ENCODE peak calls at places on chromosomes 6 and 20, in six cellular contexts. G, Z, C, M, J and R are unnamed samples.
A peak's percentile ranks its signal among the peaks of the same experiment; 100 is the strongest.

GRCh38 chr20:34624628-34625027 is 52.3 kb downstream of the PIGU start:
- DNase-seq in G (no peak), Z (no peak), C (no peak), M (no peak), J (no peak), R (no peak)

GRCh38 chr6:152952866-152953509 is 29.9 kb downstream of the FBXO5 start:
- DNase-seq in G (peak; percentile 72), Z (no peak), C (peak; percentile 68), M (peak; percentile 27), J (no peak), R (peak; percentile 30)

GRCh38 chr6:26322645-26323482 is 42.1 kb upstream of the BTN3A2 start:
- DNase-seq in G (peak; percentile 93), Z (no peak), C (peak; percentile 91), M (peak; percentile 98), J (no peak), R (peak; percentile 92)

GRCh38 chr6:13696226-13696625 is 15.4 kb downstream of the RANBP9 start:
- DNase-seq in G (peak; percentile 72), Z (no peak), C (peak; percentile 42), M (no peak), J (no peak), R (no peak)

GRCh38 chr6:143696327-143697000 is 18.7 kb downstream of the PHACTR2 start:
- DNase-seq in G (no peak), Z (no peak), C (no peak), M (no peak), J (no peak), R (no peak)

GRCh38 chr6:18415671-18416340 is 28.7 kb downstream of the RNF144B start:
- DNase-seq in G (peak; percentile 69), Z (no peak), C (no peak), M (no peak), J (no peak), R (no peak)

GRCh38 chr6:157688960-157689599 is 134.0 kb upstream of the SNX9 start:
- DNase-seq in G (peak; percentile 27), Z (peak; percentile 60), C (peak; percentile 29), M (no peak), J (no peak), R (no peak)

GRCh38 chr20:37775200-37775599 is 81.4 kb downstream of the CTNNBL1 start:
- DNase-seq in G (peak; percentile 29), Z (no peak), C (no peak), M (no peak), J (no peak), R (no peak)

GRCh38 chr6:13383280-13384163 is 55.2 kb upstream of the TBC1D7 start:
- DNase-seq in G (no peak), Z (no peak), C (peak; percentile 76), M (no peak), J (no peak), R (peak; percentile 89)

GRCh38 chr6:136039185-136039584 is 187.7 kb downstream of the PDE7B start:
- DNase-seq in G (no peak), Z (no peak), C (peak; percentile 46), M (no peak), J (no peak), R (no peak)

GRCh38 chr6:111985202-111985731 is 68.6 kb upstream of the CCN6 start:
- DNase-seq in G (peak; percentile 94), Z (no peak), C (peak; percentile 79), M (no peak), J (no peak), R (no peak)

GRCh38 chr6:165119231-165120020 is 190.0 kb downstream of the C6orf118 start:
- DNase-seq in G (no peak), Z (no peak), C (peak; percentile 23), M (no peak), J (no peak), R (no peak)

GRCh38 chr6:79307321-79308036 is 73.0 kb upstream of the HMGN3 start:
- DNase-seq in G (peak; percentile 45), Z (no peak), C (peak; percentile 43), M (no peak), J (no peak), R (no peak)

GRCh38 chr6:40803897-40804702 is 216.9 kb upstream of the LRFN2 start:
- DNase-seq in G (peak; percentile 15), Z (no peak), C (no peak), M (no peak), J (no peak), R (no peak)

GRCh38 chr6:159594750-159595117 is 98.3 kb downstream of the SOD2 start:
- DNase-seq in G (peak; percentile 81), Z (no peak), C (peak; percentile 62), M (peak; percentile 33), J (no peak), R (no peak)

GRCh38 chr20:58102744-58103516 is 125.5 kb downstream of the ANKRD60 start:
- DNase-seq in G (peak; percentile 40), Z (no peak), C (no peak), M (no peak), J (no peak), R (no peak)

GRCh38 chr6:15317934-15318902 is 72.3 kb downstream of the JARID2 start:
- DNase-seq in G (peak; percentile 47), Z (no peak), C (no peak), M (no peak), J (no peak), R (no peak)

GRCh38 chr6:43869792-43870659 is 100.0 kb downstream of the VEGFA start:
- DNase-seq in G (no peak), Z (no peak), C (no peak), M (no peak), J (no peak), R (no peak)

GRCh38 chr6:5866547-5867051 is 140.1 kb downstream of the NRN1 start:
- DNase-seq in G (peak; percentile 41), Z (no peak), C (peak; percentile 4), M (peak; percentile 28), J (no peak), R (no peak)

GRCh38 chr6:141677598-141678211 is 455.0 kb upstream of the GJE1 start:
- DNase-seq in G (peak; percentile 62), Z (no peak), C (peak; percentile 62), M (no peak), J (no peak), R (peak; percentile 38)

GRCh38 chr20:1341561-1342265 is 12.8 kb upstream of the SDCBP2 start:
- DNase-seq in G (peak; percentile 88), Z (no peak), C (peak; percentile 82), M (no peak), J (no peak), R (no peak)

GRCh38 chr6:132132911-132133639 is 181.9 kb upstream of the CCN2 start:
- DNase-seq in G (peak; percentile 71), Z (no peak), C (peak; percentile 68), M (no peak), J (no peak), R (no peak)

GRCh38 chr6:40693767-40694166 is 106.6 kb upstream of the LRFN2 start:
- DNase-seq in G (no peak), Z (no peak), C (no peak), M (no peak), J (no peak), R (no peak)

GRCh38 chr6:90412538-90413369 is 116.1 kb upstream of the BACH2 start:
- DNase-seq in G (no peak), Z (no peak), C (no peak), M (no peak), J (no peak), R (no peak)

GRCh38 chr6:130810307-130811030 is 16.7 kb upstream of the SMLR1 start:
- DNase-seq in G (peak; percentile 53), Z (no peak), C (peak; percentile 4), M (no peak), J (no peak), R (no peak)

GRCh38 chr6:141359953-141360352 is 772.8 kb upstream of the GJE1 start:
- DNase-seq in G (no peak), Z (no peak), C (peak; percentile 83), M (no peak), J (no peak), R (no peak)

GRCh38 chr6:53020005-53020744 is 25.1 kb upstream of the GSTA4 start:
- DNase-seq in G (no peak), Z (no peak), C (peak; percentile 92), M (no peak), J (no peak), R (no peak)

GRCh38 chr20:4814696-4815252 is 93.1 kb downstream of the PRND start:
- DNase-seq in G (no peak), Z (no peak), C (no peak), M (no peak), J (peak; percentile 35), R (peak; percentile 92)
- H3K4me3 ChIP-seq in G (no peak overlapping the region), Z (peak overlapping the region; percentile 45), C (no peak overlapping the region), M (no peak overlapping the region), J (peak overlapping the region; percentile 46), R (peak overlapping the region; percentile 71)

GRCh38 chr20:54197621-54198604 is 10.0 kb upstream of the PFDN4 start:
- DNase-seq in G (peak; percentile 87), Z (no peak), C (peak; percentile 80), M (no peak), J (no peak), R (peak; percentile 34)
- TF ChIP-seq CTCF in G (peak; percentile 51), Z (no peak), C (peak; percentile 44), M (peak; percentile 66), J (no peak), R (no peak)

DNA sequence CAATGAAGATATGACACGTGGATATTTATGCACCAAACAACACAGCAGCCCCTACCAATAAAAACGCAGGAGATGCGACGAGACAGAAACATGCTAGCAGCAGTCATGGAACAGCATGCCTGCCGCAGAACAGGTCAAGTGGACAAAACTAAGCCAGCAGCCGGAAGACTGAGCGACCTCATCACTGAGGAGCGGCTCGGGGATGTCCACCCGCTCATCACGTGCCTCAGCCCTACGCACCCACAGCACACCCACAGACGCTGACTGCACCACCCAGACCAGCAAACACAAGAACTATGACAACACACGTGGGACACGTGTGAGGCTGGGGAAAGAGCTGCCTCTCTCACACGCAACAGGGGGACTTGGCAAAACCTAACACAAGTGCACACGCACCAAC is 81.7 kb downstream of the TAF4 start:
- DNase-seq in G (no peak), Z (no peak), C (no peak), M (no peak), J (no peak), R (no peak)
- H3K4me3 ChIP-seq in G (no peak overlapping the region), Z (no peak overlapping the region), C (no peak overlapping the region), M (no peak overlapping the region), J (no peak overlapping the region), R (no peak overlapping the region)

GRCh38 chr20:5056801-5057599 is 55.7 kb upstream of the SLC23A2 start:
- DNase-seq in G (peak; percentile 57), Z (no peak), C (peak; percentile 40), M (no peak), J (peak; percentile 39), R (peak; percentile 67)
- TF ChIP-seq CTCF in G (peak; percentile 43), Z (no peak), C (peak; percentile 47), M (peak; percentile 66), J (peak; percentile 28), R (peak; percentile 52)

DNA sequence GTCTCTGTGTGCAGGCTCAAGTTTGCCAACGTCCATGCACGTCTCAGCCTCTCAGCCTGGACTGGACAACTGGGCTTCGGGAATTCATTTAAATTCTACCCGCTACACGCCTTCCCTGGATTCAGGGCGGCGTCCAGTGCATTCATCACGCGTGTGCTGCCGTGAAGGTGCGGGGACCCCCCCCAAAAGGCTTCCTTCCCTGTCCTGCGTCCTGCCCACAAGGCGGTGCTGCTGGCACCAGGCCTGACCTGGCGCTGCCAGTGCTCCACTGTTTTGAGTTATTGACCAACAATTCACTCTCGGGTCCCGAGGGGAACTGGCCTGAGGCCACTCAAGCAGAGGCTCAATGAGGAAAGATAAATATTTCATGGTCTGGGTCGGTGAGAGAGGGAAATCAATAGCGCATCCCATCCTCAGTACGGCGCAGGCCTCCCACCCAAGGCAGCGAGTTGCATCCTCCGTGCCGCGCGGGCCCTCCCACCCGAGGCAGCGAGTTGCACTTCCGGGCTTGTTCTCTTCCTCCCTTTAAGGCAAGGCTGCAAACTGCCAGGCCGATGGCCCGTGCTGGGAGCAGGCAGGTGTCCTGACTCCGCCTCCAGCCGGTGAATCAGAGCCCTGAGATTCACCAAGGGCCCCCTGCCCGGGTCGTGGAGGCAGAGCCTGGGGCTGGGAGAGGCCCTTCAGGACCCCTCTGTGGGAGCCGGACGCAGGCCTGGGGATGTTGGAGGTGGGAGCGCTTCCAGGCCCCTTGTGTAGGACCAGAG is 22.8 kb upstream of the BHLHE23 start:
- DNase-seq in G (no peak), Z (peak; percentile 39), C (no peak), M (no peak), J (peak; percentile 4), R (no peak)
- H3K4me3 ChIP-seq in G (no peak overlapping the region), Z (no peak overlapping the region), C (no peak overlapping the region), M (no peak overlapping the region), J (no peak overlapping the region), R (no peak overlapping the region)